ENCODE peak calls at places on chromosomes 11 and 22, in four cellular contexts. One of them, this sample, is unnamed.

GRCh38 chr11:26704249-26704648 is 17.6 kb downstream of the SLC5A12 start:
- DNase-seq in HCT116: no peak
- DNase-seq in body of pancreas: no peak
- DNase-seq in tibial nerve: no peak
- DNase-seq in this sample: no peak

GRCh38 chr22:22684605-22685561 is 40.5 kb downstream of the GGTLC2 start:
- DNase-seq in HCT116: no peak
- DNase-seq in body of pancreas: peak
- DNase-seq in tibial nerve: no peak
- DNase-seq in this sample: no peak

GRCh38 chr22:44576311-44577260 is 78.6 kb upstream of the RTL6 start:
- DNase-seq in HCT116: no peak
- DNase-seq in body of pancreas: peak
- DNase-seq in tibial nerve: no peak
- DNase-seq in this sample: no peak

GRCh38 chr11:96393753-96394348 is 4.0 kb downstream of the JRKL start:
- DNase-seq in HCT116: peak
- DNase-seq in body of pancreas: no peak
- DNase-seq in tibial nerve: no peak
- DNase-seq in this sample: peak

GRCh38 chr11:112771847-112772246 is 189.4 kb upstream of the NCAM1 start:
- DNase-seq in HCT116: no peak
- DNase-seq in body of pancreas: no peak
- DNase-seq in tibial nerve: no peak
- DNase-seq in this sample: no peak

GRCh38 chr22:36606659-36607058 is 77.7 kb upstream of the EIF3D start:
- DNase-seq in HCT116: no peak
- DNase-seq in body of pancreas: no peak
- DNase-seq in tibial nerve: no peak
- DNase-seq in this sample: no peak

GRCh38 chr22:44407404-44408226 is 90.4 kb downstream of the RTL6 start:
- DNase-seq in HCT116: no peak
- DNase-seq in body of pancreas: no peak
- DNase-seq in tibial nerve: no peak
- DNase-seq in this sample: no peak

GRCh38 chr11:122115520-122116343 is at the start of gene BLID:
- DNase-seq in HCT116: no peak
- DNase-seq in body of pancreas: peak
- DNase-seq in tibial nerve: peak
- DNase-seq in this sample: peak

GRCh38 chr11:7640826-7641225 is 32.5 kb downstream of the CYB5R2 start:
- DNase-seq in HCT116: no peak
- DNase-seq in body of pancreas: no peak
- DNase-seq in tibial nerve: no peak
- DNase-seq in this sample: no peak

GRCh38 chr11:8219257-8220021 is 44.2 kb downstream of the LMO1 start:
- DNase-seq in HCT116: peak
- DNase-seq in body of pancreas: peak
- DNase-seq in tibial nerve: peak
- DNase-seq in this sample: peak

GRCh38 chr11:92296138-92296515 is 71.5 kb downstream of the FAT3 start:
- DNase-seq in HCT116: no peak
- DNase-seq in body of pancreas: no peak
- DNase-seq in tibial nerve: no peak
- DNase-seq in this sample: no peak

GRCh38 chr22:49921508-49922278 is 3.3 kb downstream of the CRELD2 start:
- DNase-seq in HCT116: no peak
- DNase-seq in body of pancreas: no peak
- DNase-seq in tibial nerve: no peak
- DNase-seq in this sample: no peak

GRCh38 chr11:115613986-115614625 is 109.9 kb upstream of the CADM1 start:
- DNase-seq in HCT116: no peak
- DNase-seq in body of pancreas: no peak
- DNase-seq in tibial nerve: no peak
- DNase-seq in this sample: no peak

GRCh38 chr11:127818625-127819024 is 768.7 kb downstream of the ETS1 start:
- DNase-seq in HCT116: no peak
- DNase-seq in body of pancreas: no peak
- DNase-seq in tibial nerve: no peak
- DNase-seq in this sample: no peak

GRCh38 chr11:70202898-70203748 is at the start of gene FADD:
- DNase-seq in HCT116: peak
- DNase-seq in body of pancreas: peak
- DNase-seq in tibial nerve: peak
- DNase-seq in this sample: peak

GRCh38 chr11:70205049-70205725 is 2.1 kb downstream of the FADD start:
- DNase-seq in HCT116: no peak
- DNase-seq in body of pancreas: no peak
- DNase-seq in tibial nerve: no peak
- DNase-seq in this sample: no peak

GRCh38 chr11:70201876-70202861 is 927 bp upstream of the FADD start:
- DNase-seq in HCT116: no peak
- DNase-seq in body of pancreas: no peak
- DNase-seq in tibial nerve: no peak
- DNase-seq in this sample: peak

GRCh38 chr11:70204466-70204799 is 1.3 kb downstream of the FADD start:
- DNase-seq in HCT116: no peak
- DNase-seq in body of pancreas: no peak
- DNase-seq in tibial nerve: no peak
- DNase-seq in this sample: peak

DNA sequence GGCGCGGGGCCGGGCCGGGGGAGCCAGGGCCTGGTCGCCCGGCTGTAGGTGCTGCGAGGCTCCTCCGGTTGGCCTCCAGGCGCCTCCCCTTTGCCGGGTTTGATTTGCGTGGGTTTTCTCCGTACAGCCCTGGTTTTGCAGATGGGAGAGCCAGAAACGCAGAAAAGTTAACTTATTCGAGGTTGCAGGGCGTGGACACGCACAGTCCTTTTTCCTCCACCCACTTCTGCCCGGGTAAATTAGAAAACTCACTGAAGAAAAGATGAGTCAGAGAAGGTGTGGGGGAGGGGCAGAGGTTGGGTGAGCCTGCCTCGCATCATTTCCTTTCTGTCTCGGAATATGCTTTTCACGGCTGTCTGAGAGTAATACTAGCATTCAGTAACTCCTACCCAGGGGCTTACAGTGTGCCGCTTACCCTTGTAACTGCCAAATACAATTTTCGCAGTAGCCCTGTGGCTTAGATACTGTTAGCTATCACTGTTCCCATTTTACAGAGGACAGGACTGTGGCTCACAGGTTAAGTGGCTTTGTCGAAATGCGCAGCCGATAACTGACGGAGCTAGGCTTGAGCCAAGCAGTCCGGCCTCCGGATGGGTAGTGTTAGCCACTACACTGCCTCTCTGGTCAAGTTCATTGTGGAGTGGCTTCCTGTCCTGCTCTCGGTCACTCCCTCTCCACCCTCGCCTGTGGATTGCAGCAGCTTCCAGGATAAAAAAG is 811 bp downstream of the FADD start:
- DNase-seq in HCT116: peak
- DNase-seq in body of pancreas: peak
- DNase-seq in tibial nerve: peak
- DNase-seq in this sample: peak
- TF ChIP-seq POLR2A in HCT116: no peak
- TF ChIP-seq POLR2A in body of pancreas: peak
- TF ChIP-seq POLR2A in tibial nerve: no peak
- TF ChIP-seq POLR2A in this sample: no peak

DNA sequence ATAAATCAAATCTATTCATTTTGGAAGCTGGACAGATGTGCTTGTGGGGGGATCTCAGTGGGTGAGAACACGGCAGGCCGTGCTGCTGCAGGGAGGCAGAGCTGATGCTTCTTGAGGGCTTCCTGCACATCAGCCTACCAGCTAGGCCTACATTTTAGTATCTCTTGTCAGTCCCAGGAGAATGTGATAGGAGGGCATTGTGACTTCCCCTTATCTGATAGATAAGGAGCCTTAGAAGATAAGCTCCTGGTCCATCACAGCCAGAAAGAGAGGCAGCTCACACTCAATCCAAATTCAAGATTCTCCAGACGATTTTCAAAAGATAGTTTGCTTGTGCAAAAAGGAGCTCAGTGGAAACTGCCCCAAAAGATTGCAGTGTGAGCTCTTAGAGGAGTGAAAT is 89.0 kb downstream of the SHANK2 start:
- DNase-seq in HCT116: no peak
- DNase-seq in body of pancreas: no peak
- DNase-seq in tibial nerve: no peak
- DNase-seq in this sample: no peak
- TF ChIP-seq POLR2A in HCT116: no peak
- TF ChIP-seq POLR2A in body of pancreas: no peak
- TF ChIP-seq POLR2A in tibial nerve: no peak
- TF ChIP-seq POLR2A in this sample: no peak

DNA sequence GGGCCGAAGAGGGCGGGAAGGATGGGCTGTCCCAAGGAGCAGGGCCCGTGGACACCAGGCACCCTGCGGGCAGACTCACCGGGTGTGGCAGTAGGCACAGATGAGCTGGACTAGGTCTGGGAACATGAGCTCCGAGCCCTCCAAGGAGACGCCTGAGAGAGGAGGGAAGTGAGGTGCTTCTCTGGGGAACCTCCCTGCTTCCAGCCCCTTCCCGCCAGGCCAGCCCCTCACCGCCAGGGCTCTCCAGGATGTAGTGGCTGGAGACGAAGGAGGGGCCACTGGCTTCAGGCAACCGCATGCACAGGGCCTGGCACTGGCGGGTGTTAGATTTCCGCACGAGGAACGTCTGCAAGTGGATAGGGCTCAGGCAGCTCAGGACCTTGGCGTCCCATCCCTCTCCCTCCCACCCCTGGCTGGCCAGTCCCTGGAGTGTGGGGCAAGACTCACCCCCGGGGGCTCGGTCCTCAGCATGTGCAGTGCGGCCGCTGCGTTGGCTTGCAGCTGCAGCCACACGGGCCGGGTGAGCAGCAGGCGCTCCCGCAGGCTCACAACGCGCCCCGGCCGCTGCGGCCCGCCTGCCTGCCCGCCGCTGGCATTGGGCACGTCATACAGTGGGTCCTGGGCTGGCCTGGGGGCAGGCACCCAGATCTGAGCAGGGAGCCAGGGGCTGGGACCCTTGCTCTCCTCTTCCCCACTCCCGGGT is 552 bp downstream of the RIN1 start:
- DNase-seq in HCT116: no peak
- DNase-seq in body of pancreas: no peak
- DNase-seq in tibial nerve: no peak
- DNase-seq in this sample: no peak
- TF ChIP-seq POLR2A in HCT116: no peak
- TF ChIP-seq POLR2A in body of pancreas: no peak
- TF ChIP-seq POLR2A in tibial nerve: no peak
- TF ChIP-seq POLR2A in this sample: no peak

DNA sequence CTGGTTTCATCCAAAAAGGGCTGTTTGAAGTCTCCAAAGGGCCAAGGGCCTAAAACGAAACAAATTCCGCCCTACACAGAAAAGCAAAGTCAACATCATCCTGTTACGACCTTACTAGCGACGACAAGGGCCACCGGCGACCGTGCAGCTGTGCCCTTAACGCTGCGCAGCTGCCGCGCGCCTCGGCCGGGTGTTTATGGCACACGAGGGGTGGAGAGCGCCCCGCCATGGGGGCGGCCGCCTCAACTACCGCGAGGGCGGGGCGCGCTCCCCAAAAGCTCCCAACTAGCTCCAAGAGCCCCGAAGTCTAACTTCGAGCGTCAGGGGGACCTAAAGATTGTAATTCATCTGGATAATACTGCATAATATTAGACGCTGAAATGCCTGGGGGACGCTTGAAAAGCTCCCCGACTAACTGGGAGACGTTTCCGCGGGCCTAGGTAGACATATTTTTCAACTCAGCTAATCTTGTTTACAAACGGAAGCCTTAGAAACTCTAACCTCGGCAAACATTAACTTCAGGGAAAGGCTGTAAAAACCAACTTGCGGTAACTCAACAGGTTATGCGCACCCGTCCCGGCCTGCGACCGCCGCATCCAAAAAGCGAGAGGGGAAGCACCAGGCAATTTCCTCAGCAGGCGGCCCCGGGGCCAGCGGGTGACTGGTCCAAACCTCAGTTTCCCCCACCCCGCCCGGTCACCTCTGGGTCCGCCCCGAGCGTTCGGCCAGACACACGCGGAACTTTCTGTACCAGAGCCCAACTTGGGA is 688 bp downstream of the TMEM123 start:
- DNase-seq in HCT116: no peak
- DNase-seq in body of pancreas: peak
- DNase-seq in tibial nerve: peak
- DNase-seq in this sample: peak
- TF ChIP-seq POLR2A in HCT116: no peak
- TF ChIP-seq POLR2A in body of pancreas: peak
- TF ChIP-seq POLR2A in tibial nerve: peak
- TF ChIP-seq POLR2A in this sample: peak

DNA sequence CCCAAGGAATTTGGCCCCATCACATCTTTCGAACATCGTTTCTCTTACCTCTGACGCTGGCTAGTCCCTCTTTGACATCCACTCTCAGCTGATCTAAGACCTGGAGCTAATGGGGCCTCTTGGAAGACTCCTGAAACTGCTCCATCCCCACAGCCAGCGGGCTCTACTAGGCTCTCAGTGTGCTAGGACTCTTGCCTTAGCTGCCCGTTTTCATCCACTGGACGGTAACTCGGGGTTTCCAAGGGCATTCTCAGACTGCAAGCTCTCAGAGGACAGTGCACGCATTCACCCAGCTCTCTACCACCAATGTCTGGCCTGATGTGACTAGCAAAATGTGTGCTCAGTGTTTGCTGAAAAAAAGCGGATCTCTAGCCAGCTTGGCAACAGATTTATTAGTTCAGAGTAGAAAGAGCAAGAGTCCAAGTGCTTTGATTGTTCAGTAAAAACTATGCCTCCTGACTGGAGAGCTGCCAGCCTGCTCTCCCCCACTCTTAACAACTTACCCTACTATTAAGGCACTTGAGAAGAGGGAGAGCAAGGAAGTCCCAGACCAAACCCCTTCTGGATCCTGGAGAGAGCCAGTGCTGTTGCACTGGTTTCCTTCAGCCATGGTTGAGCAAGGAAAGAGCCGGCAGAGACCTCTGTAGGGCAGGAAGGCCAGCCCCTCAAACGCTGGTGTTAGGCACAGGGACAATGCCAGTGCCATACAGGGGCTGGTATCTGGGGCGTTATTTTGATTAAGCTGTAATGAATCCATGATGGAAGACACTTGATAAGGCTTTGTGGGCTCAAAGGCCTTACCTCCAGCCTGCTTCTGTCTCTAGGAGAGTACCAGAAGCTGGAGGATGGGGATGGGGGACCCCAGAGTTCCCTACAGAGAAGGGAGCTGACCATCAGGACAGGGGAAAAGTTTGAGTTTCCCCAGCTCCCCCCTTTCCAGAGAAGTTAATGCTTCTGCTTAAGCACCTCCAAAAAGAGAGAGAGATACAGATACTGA is 9.2 kb downstream of the RELA start:
- DNase-seq in HCT116: no peak
- DNase-seq in body of pancreas: peak
- DNase-seq in tibial nerve: no peak
- DNase-seq in this sample: no peak
- TF ChIP-seq POLR2A in HCT116: no peak
- TF ChIP-seq POLR2A in body of pancreas: no peak
- TF ChIP-seq POLR2A in tibial nerve: no peak
- TF ChIP-seq POLR2A in this sample: peak

GRCh38 chr11:133525976-133526375 is 6.3 kb downstream of the OPCML start:
- DNase-seq in HCT116: no peak
- DNase-seq in body of pancreas: no peak
- DNase-seq in tibial nerve: no peak
- DNase-seq in this sample: no peak
- TF ChIP-seq POLR2A in HCT116: no peak
- TF ChIP-seq POLR2A in body of pancreas: no peak
- TF ChIP-seq POLR2A in tibial nerve: no peak
- TF ChIP-seq POLR2A in this sample: no peak